ENCODE peak calls at places on chromosomes 1 and 21, in six cellular contexts. T is activated T-cell treated with anti-CD3 and anti-CD28 coated beads, Interleukin-2, amount 50 U/mL, for 24 hours; B is iris pigment epithelial cell; P is cerebellar cortex; G is ACHN; F is psoas muscle. C is an unnamed sample.

GRCh38 chr1:67590329-67590728 is 94.7 kb upstream of the GADD45A start:
- DNase-seq in T (no peak), B (peak; percentile 34), P (peak; percentile 2), G (no peak), F (no peak), C (no peak)

GRCh38 chr1:175252561-175252960 is 60.0 kb upstream of the KIAA0040 start:
- DNase-seq in T (no peak), B (no peak), P (no peak), G (no peak), F (no peak), C (no peak)

GRCh38 chr1:221741364-221741970 is 422 bp downstream of the DUSP10 start:
- DNase-seq in T (peak; percentile 56), B (peak; percentile 46), P (peak; percentile 3), G (peak; percentile 45), F (peak; percentile 53), C (no peak)

GRCh38 chr1:58451560-58452211 is 94.8 kb downstream of the OMA1 start:
- DNase-seq in T (no peak), B (no peak), P (no peak), G (no peak), F (no peak), C (no peak)

GRCh38 chr1:212827831-212828278 is 19.6 kb downstream of the SPATA45 start:
- DNase-seq in T (no peak), B (no peak), P (no peak), G (no peak), F (no peak), C (no peak)

GRCh38 chr1:220818421-220819173 is 31.9 kb downstream of the MTARC1 start:
- DNase-seq in T (no peak), B (peak; percentile 77), P (no peak), G (no peak), F (no peak), C (no peak)

GRCh38 chr1:99818063-99818699 is 32.0 kb upstream of the AGL start:
- DNase-seq in T (no peak), B (peak; percentile 47), P (no peak), G (no peak), F (no peak), C (no peak)

GRCh38 chr1:234529661-234530237 is 50.8 kb upstream of the TARBP1 start:
- DNase-seq in T (no peak), B (no peak), P (no peak), G (no peak), F (no peak), C (no peak)

GRCh38 chr1:165241321-165241720 is 115.2 kb downstream of the LMX1A start:
- DNase-seq in T (no peak), B (no peak), P (no peak), G (no peak), F (no peak), C (no peak)

GRCh38 chr1:44111861-44112260 is 6.8 kb upstream of the KLF17 start:
- DNase-seq in T (no peak), B (no peak), P (no peak), G (no peak), F (no peak), C (no peak)

GRCh38 chr1:17276568-17276967 is 27.7 kb downstream of the PADI3 start:
- DNase-seq in T (no peak), B (peak; percentile 38), P (no peak), G (peak; percentile 43), F (no peak), C (no peak)

GRCh38 chr21:34583926-34584563 is 30.9 kb downstream of the RCAN1 start:
- DNase-seq in T (no peak), B (no peak), P (no peak), G (no peak), F (no peak), C (no peak)

GRCh38 chr1:156524481-156524869 is 23.9 kb upstream of the MEF2D start:
- DNase-seq in T (no peak), B (no peak), P (no peak), G (no peak), F (no peak), C (no peak)

GRCh38 chr1:160997323-160998038 is 23.5 kb downstream of the F11R start:
- DNase-seq in T (peak; percentile 64), B (peak; percentile 81), P (peak; percentile 58), G (peak; percentile 70), F (peak; percentile 67), C (peak; percentile 5)

GRCh38 chr21:39647476-39647875 is 34.7 kb downstream of the B3GALT5 start:
- DNase-seq in T (no peak), B (peak; percentile 94), P (no peak), G (peak; percentile 39), F (no peak), C (no peak)

GRCh38 chr1:58572691-58573090 is 4.4 kb downstream of the TACSTD2 start:
- DNase-seq in T (no peak), B (no peak), P (no peak), G (no peak), F (no peak), C (no peak)

GRCh38 chr1:234584926-234585325 is 25.1 kb downstream of the IRF2BP2 start:
- DNase-seq in T (no peak), B (no peak), P (no peak), G (no peak), F (no peak), C (peak; percentile 22)

GRCh38 chr1:978069-978834 is 3.6 kb downstream of the PERM1 start:
- DNase-seq in T (no peak), B (no peak), P (no peak), G (no peak), F (peak; percentile 89), C (no peak)

GRCh38 chr1:179558078-179558477 is 17.7 kb downstream of the NPHS2 start:
- DNase-seq in T (no peak), B (no peak), P (no peak), G (no peak), F (no peak), C (no peak)

GRCh38 chr21:33451634-33452071 is 28.1 kb downstream of the TMEM50B start:
- DNase-seq in T (no peak), B (peak; percentile 27), P (no peak), G (no peak), F (no peak), C (no peak)

GRCh38 chr1:2384941-2385481 is 6.3 kb downstream of the MORN1 start:
- DNase-seq in T (no peak), B (no peak), P (peak; percentile 81), G (no peak), F (peak; percentile 53), C (no peak)